ENCODE peak calls at places on chromosome 22, in nine cellular contexts. R is astrocyte of the spinal cord; H is tibial nerve; Q is mucosa of descending colon; V is Peyer's patch; D is gastrocnemius medialis; B is mesendoderm; U is fibroblast of villous mesenchyme; Y is naive thymus-derived CD4-positive, alpha-beta T cell. O is an unnamed sample.

GRCh38 chr22:27776410-27776958 is 25.1 kb downstream of the MN1 start:
- DNase-seq in R (no peak), H (no peak), Q (no peak), V (no peak), D (no peak), B (no peak), U (no peak), Y (no peak), O (no peak)

GRCh38 chr22:44112191-44112590 is 68.5 kb upstream of the PARVG start:
- DNase-seq in R (no peak), H (no peak), Q (no peak), V (no peak), D (no peak), B (no peak), U (no peak), Y (no peak), O (peak)

GRCh38 chr22:36775589-36775965 is 342 bp downstream of the IFT27 start:
- DNase-seq in R (peak), H (no peak), Q (peak), V (peak), D (no peak), B (peak), U (no peak), Y (peak), O (no peak)

GRCh38 chr22:37627091-37627490 is 12.4 kb upstream of the SH3BP1 start:
- DNase-seq in R (no peak), H (no peak), Q (no peak), V (no peak), D (no peak), B (no peak), U (no peak), Y (no peak), O (no peak)

GRCh38 chr22:40463727-40464126 is 93.3 kb downstream of the SGSM3 start:
- DNase-seq in R (no peak), H (no peak), Q (no peak), V (no peak), D (no peak), B (no peak), U (no peak), Y (peak), O (no peak)

GRCh38 chr22:17795143-17795542 is 20.9 kb upstream of the BID start:
- DNase-seq in R (no peak), H (no peak), Q (no peak), V (no peak), D (no peak), B (no peak), U (no peak), Y (no peak), O (no peak)

GRCh38 chr22:43170131-43170480 is 16.8 kb downstream of the TTLL12 start:
- DNase-seq in R (no peak), H (no peak), Q (peak), V (no peak), D (no peak), B (no peak), U (no peak), Y (no peak), O (no peak)

GRCh38 chr22:28075260-28075981 is 156.4 kb upstream of the PITPNB start:
- DNase-seq in R (peak), H (peak), Q (no peak), V (peak), D (peak), B (peak), U (peak), Y (no peak), O (peak)

GRCh38 chr22:46108564-46109473 is 41.5 kb upstream of the PPARA start:
- DNase-seq in R (no peak), H (no peak), Q (no peak), V (no peak), D (no peak), B (peak), U (peak), Y (no peak), O (no peak)

GRCh38 chr22:42273855-42274451 is 3.5 kb upstream of the TCF20 start:
- DNase-seq in R (no peak), H (no peak), Q (no peak), V (peak), D (no peak), B (peak), U (no peak), Y (no peak), O (peak)

GRCh38 chr22:27372969-27373670 is 428.4 kb downstream of the MN1 start:
- DNase-seq in R (no peak), H (no peak), Q (peak), V (peak), D (no peak), B (peak), U (no peak), Y (no peak), O (no peak)

GRCh38 chr22:46085831-46086576 is 64.3 kb upstream of the PPARA start:
- DNase-seq in R (no peak), H (peak), Q (peak), V (peak), D (no peak), B (no peak), U (peak), Y (no peak), O (peak)

GRCh38 chr22:42444060-42444904 is 12.1 kb upstream of the NFAM1 start:
- DNase-seq in R (peak), H (peak), Q (peak), V (peak), D (peak), B (peak), U (peak), Y (peak), O (peak)

GRCh38 chr22:37325024-37325395 is 42.7 kb downstream of the CYTH4 start:
- DNase-seq in R (no peak), H (no peak), Q (no peak), V (no peak), D (no peak), B (no peak), U (no peak), Y (no peak), O (no peak)

GRCh38 chr22:39291501-39291900 is 27.9 kb downstream of the RPL3 start:
- DNase-seq in R (no peak), H (no peak), Q (no peak), V (no peak), D (no peak), B (no peak), U (no peak), Y (no peak), O (no peak)

GRCh38 chr22:26235792-26236191 is 66.5 kb downstream of the SEZ6L start:
- DNase-seq in R (no peak), H (no peak), Q (no peak), V (no peak), D (peak), B (no peak), U (no peak), Y (no peak), O (peak)

GRCh38 chr22:16962501-16962900 is 45.5 kb downstream of the GAB4 start:
- DNase-seq in R (no peak), H (no peak), Q (no peak), V (no peak), D (no peak), B (no peak), U (no peak), Y (no peak), O (no peak)

GRCh38 chr22:43308451-43309235 is 34.5 kb downstream of the SCUBE1 start:
- DNase-seq in R (no peak), H (no peak), Q (no peak), V (no peak), D (no peak), B (no peak), U (no peak), Y (no peak), O (no peak)

GRCh38 chr22:29207231-29207550 is 1.5 kb downstream of the EMID1 start:
- DNase-seq in R (no peak), H (no peak), Q (no peak), V (no peak), D (no peak), B (no peak), U (no peak), Y (no peak), O (no peak)
- H3K4me3 ChIP-seq in R (no peak), H (no peak), Q (no peak), V (no peak), D (no peak), B (no peak), U (no peak), Y (no peak), O (no peak)

DNA sequence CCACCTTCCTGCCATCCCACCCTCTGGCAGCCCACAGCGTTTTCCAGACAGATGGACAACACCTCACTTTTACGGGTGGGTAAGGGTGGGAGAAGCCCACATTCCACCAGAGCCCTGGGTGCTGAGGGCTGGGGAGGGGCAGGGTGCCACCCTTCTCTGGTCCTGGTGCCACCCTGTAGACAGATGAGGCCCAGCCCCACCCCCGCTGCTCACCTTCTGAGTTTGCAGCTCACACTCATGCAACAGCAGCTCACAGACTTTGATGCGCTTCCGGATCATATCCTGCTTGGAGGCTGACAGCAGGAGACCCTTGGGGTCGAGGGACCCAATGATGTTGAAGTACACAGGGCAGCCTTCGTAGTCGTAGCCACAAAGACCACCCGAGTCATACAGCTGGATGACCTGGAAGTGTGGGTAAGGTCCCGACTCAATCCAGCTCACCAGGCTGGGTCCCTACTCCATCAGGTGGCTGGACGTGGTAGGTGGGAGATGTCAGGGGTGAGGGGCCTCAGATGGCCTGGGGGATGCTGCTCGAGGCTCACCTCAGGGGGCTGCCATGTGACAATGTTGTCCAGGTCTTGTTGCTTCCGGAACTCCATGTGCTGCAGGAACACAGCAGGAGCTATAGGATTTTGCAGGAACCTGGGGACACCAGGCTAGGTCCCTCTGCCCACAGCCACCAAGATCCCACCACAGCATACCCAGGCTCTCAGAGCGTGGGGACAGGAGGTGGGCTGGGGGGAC is 10.3 kb downstream of the SEC14L4 start:
- DNase-seq in R (no peak), H (no peak), Q (no peak), V (no peak), D (no peak), B (no peak), U (no peak), Y (no peak), O (no peak)
- H3K4me3 ChIP-seq in R (no peak), H (no peak), Q (no peak), V (no peak), D (no peak), B (no peak), U (no peak), Y (no peak), O (no peak)

GRCh38 chr22:19374410-19374809 is 57.1 kb downstream of the HIRA start:
- DNase-seq in R (no peak), H (no peak), Q (no peak), V (no peak), D (no peak), B (no peak), U (no peak), Y (no peak), O (no peak)
- H3K4me3 ChIP-seq in R (no peak), H (no peak), Q (no peak), V (no peak), D (no peak), B (no peak), U (no peak), Y (no peak), O (no peak)

GRCh38 chr22:22207845-22208564 is 36.6 kb upstream of the VPREB1 start:
- DNase-seq in R (peak), H (peak), Q (peak), V (peak), D (peak), B (peak), U (peak), Y (peak), O (peak)
- H3K4me3 ChIP-seq in R (no peak), H (no peak), Q (no peak), V (no peak), D (no peak), B (no peak), U (no peak), Y (no peak), O (no peak)

GRCh38 chr22:21102659-21103267 is 57.0 kb downstream of the LRRC74B start:
- DNase-seq in R (peak), H (no peak), Q (peak), V (peak), D (peak), B (peak), U (peak), Y (peak), O (peak)
- H3K4me3 ChIP-seq in R (peak), H (no peak), Q (no peak), V (no peak), D (no peak), B (no peak), U (no peak), Y (no peak), O (no peak)

DNA sequence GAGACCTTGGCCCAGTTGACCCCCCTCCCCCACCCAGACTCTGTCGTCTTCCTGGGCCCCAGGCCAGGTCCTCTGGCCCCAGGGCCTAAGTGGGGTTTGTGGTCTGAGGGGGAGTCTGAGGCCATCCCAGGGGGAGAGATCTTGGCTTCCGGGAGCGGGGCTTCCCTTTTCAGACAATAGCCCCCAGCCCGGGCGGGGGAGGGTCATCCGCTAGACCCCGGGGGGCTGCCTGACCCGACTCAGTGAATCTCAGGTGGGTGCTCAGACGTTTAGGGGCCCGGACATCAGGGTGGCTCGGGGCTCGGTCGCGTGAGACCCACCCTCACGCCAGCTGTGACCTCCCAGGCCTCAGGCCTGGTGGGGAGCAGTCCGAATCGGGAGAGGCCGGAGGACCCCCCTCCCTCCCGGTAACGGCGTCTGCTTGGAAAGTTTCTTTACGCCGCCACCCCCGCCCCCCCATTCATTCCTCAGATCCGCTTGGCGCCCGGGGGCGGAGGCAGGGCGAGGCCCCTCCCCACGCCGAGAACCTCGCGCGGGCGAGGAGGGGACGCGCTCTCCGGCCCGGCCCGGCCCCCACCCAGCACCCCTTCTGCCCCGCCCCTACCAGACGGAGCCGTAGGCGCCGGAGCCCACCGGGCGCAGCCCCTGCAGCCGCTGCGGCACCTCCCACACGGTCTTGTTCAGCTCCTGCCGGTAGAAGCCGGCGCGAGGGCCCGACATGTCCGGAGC is 443 bp downstream of the MAPK11 start:
- DNase-seq in R (peak), H (no peak), Q (no peak), V (no peak), D (no peak), B (no peak), U (no peak), Y (peak), O (no peak)
- H3K4me3 ChIP-seq in R (peak), H (peak), Q (no peak), V (peak), D (peak), B (no peak), U (peak), Y (no peak), O (peak)

DNA sequence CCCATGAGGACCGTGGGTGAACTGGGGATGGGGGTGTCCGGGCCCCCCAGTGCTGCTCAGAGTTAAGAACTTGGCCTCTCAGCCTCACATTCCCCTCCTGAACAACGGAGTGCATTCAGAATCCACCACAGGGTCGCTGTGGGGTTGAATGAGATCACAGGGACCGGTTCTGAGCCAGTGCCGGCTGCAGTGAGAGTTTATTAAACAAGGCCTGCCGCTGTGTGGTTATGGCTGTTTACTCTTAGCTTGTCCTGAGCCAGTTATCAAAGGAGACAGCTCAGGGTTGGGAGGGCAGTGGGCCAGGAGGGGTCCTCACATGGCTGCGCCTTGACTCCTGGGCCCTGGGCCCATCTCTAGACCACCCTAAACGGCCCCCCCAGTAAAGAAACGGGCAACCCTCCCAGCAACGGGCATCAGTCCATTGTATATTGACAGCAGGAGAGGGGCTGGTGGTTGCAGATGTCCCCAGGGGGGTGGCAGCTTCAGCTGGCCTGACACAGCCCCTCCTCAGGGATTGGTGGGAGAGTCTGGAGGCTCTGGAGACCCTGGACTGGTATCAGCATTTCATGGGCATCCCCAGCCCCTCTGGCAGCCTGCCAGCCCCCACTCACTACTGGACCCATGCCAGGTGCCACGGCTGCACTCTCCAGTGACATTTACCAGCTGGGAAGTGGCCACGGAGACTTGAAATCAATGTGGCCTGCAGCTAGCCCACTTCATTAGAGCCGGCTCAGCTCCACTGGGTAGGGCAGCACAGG is 15.1 kb upstream of the CABP7 start:
- DNase-seq in R (peak), H (peak), Q (no peak), V (no peak), D (no peak), B (no peak), U (peak), Y (no peak), O (no peak)
- H3K4me3 ChIP-seq in R (no peak), H (no peak), Q (no peak), V (no peak), D (no peak), B (no peak), U (no peak), Y (no peak), O (no peak)

GRCh38 chr22:31289335-31289734 is 3.0 kb downstream of the PIK3IP1 start:
- DNase-seq in R (no peak), H (no peak), Q (peak), V (peak), D (no peak), B (no peak), U (no peak), Y (no peak), O (peak)
- H3K4me3 ChIP-seq in R (no peak), H (peak), Q (no peak), V (peak), D (no peak), B (no peak), U (no peak), Y (peak), O (no peak)

GRCh38 chr22:49748514-49748913 is 79.2 kb downstream of the BRD1 start:
- DNase-seq in R (no peak), H (no peak), Q (no peak), V (peak), D (no peak), B (no peak), U (no peak), Y (no peak), O (peak)

GRCh38 chr22:49746065-49746464 is 81.6 kb downstream of the BRD1 start:
- DNase-seq in R (no peak), H (no peak), Q (no peak), V (no peak), D (no peak), B (no peak), U (no peak), Y (no peak), O (no peak)

GRCh38 chr22:49747705-49748104 is 80.0 kb downstream of the BRD1 start:
- DNase-seq in R (no peak), H (no peak), Q (no peak), V (no peak), D (no peak), B (no peak), U (no peak), Y (no peak), O (no peak)

GRCh38 chr22:49749227-49749626 is 78.4 kb downstream of the BRD1 start:
- DNase-seq in R (no peak), H (no peak), Q (peak), V (peak), D (no peak), B (no peak), U (no peak), Y (no peak), O (no peak)

GRCh38 chr22:49747130-49747529 is 80.5 kb downstream of the BRD1 start:
- DNase-seq in R (no peak), H (no peak), Q (no peak), V (no peak), D (no peak), B (no peak), U (no peak), Y (no peak), O (no peak)
- H3K4me3 ChIP-seq in R (no peak), H (no peak), Q (no peak), V (no peak), D (no peak), B (no peak), U (no peak), Y (no peak), O (no peak)

O was measured in lower leg skin.